ENCODE peak calls at places on chromosomes 1 and 21, in seven cellular contexts. One of them, this sample, is unnamed.

GRCh38 chr1:48668339-48668738 is 108.4 kb downstream of the BEND5 start:
- DNase-seq in cardiac muscle cell: no peak
- DNase-seq in upper lobe of right lung: no peak
- DNase-seq in brain microvascular endothelial cell: no peak
- DNase-seq in tibial artery: no peak
- DNase-seq in GM12865: no peak
- DNase-seq in kidney: no peak
- DNase-seq in this sample: no peak

GRCh38 chr1:25559996-25560395 is 16.6 kb downstream of the LDLRAP1 start:
- DNase-seq in cardiac muscle cell: no peak
- DNase-seq in upper lobe of right lung: no peak
- DNase-seq in brain microvascular endothelial cell: no peak
- DNase-seq in tibial artery: no peak
- DNase-seq in GM12865: no peak
- DNase-seq in kidney: no peak
- DNase-seq in this sample: no peak

GRCh38 chr1:164774819-164775654 is 216.1 kb downstream of the PBX1 start:
- DNase-seq in cardiac muscle cell: peak
- DNase-seq in upper lobe of right lung: no peak
- DNase-seq in brain microvascular endothelial cell: no peak
- DNase-seq in tibial artery: no peak
- DNase-seq in GM12865: no peak
- DNase-seq in kidney: no peak
- DNase-seq in this sample: no peak

GRCh38 chr1:209800984-209801834 is 4.7 kb downstream of the IRF6 start:
- DNase-seq in cardiac muscle cell: no peak
- DNase-seq in upper lobe of right lung: no peak
- DNase-seq in brain microvascular endothelial cell: no peak
- DNase-seq in tibial artery: no peak
- DNase-seq in GM12865: no peak
- DNase-seq in kidney: no peak
- DNase-seq in this sample: no peak

GRCh38 chr1:181516706-181517105 is 33.4 kb downstream of the CACNA1E start:
- DNase-seq in cardiac muscle cell: no peak
- DNase-seq in upper lobe of right lung: no peak
- DNase-seq in brain microvascular endothelial cell: no peak
- DNase-seq in tibial artery: no peak
- DNase-seq in GM12865: no peak
- DNase-seq in kidney: no peak
- DNase-seq in this sample: no peak

GRCh38 chr21:46314441-46315020 is 9.1 kb downstream of the C21orf58 start:
- DNase-seq in cardiac muscle cell: no peak
- DNase-seq in upper lobe of right lung: no peak
- DNase-seq in brain microvascular endothelial cell: no peak
- DNase-seq in tibial artery: no peak
- DNase-seq in GM12865: no peak
- DNase-seq in kidney: no peak
- DNase-seq in this sample: no peak

GRCh38 chr1:111980684-111981083 is 8.8 kb downstream of the KCND3 start:
- DNase-seq in cardiac muscle cell: no peak
- DNase-seq in upper lobe of right lung: no peak
- DNase-seq in brain microvascular endothelial cell: no peak
- DNase-seq in tibial artery: no peak
- DNase-seq in GM12865: no peak
- DNase-seq in kidney: no peak
- DNase-seq in this sample: no peak

GRCh38 chr1:12629521-12629956 is 11.5 kb upstream of the DHRS3 start:
- DNase-seq in cardiac muscle cell: no peak
- DNase-seq in upper lobe of right lung: peak
- DNase-seq in brain microvascular endothelial cell: no peak
- DNase-seq in tibial artery: no peak
- DNase-seq in GM12865: no peak
- DNase-seq in kidney: no peak
- DNase-seq in this sample: no peak

GRCh38 chr1:102219463-102219862 is 222.7 kb upstream of the OLFM3 start:
- DNase-seq in cardiac muscle cell: no peak
- DNase-seq in upper lobe of right lung: no peak
- DNase-seq in brain microvascular endothelial cell: no peak
- DNase-seq in tibial artery: no peak
- DNase-seq in GM12865: no peak
- DNase-seq in kidney: no peak
- DNase-seq in this sample: no peak

GRCh38 chr1:58249371-58249728 is 297.2 kb downstream of the OMA1 start:
- DNase-seq in cardiac muscle cell: no peak
- DNase-seq in upper lobe of right lung: no peak
- DNase-seq in brain microvascular endothelial cell: no peak
- DNase-seq in tibial artery: no peak
- DNase-seq in GM12865: no peak
- DNase-seq in kidney: no peak
- DNase-seq in this sample: no peak
- H3K4me3 ChIP-seq in cardiac muscle cell: peak
- H3K4me3 ChIP-seq in upper lobe of right lung: no peak
- H3K4me3 ChIP-seq in brain microvascular endothelial cell: peak
- H3K4me3 ChIP-seq in tibial artery: no peak
- H3K4me3 ChIP-seq in GM12865: no peak
- H3K4me3 ChIP-seq in kidney: no peak
- H3K4me3 ChIP-seq in this sample: no peak

GRCh38 chr1:119674835-119675289 is 26.8 kb upstream of the ZNF697 start:
- DNase-seq in cardiac muscle cell: peak
- DNase-seq in upper lobe of right lung: no peak
- DNase-seq in brain microvascular endothelial cell: peak
- DNase-seq in tibial artery: no peak
- DNase-seq in GM12865: peak
- DNase-seq in kidney: no peak
- DNase-seq in this sample: no peak

GRCh38 chr1:119673171-119673940 is 25.3 kb upstream of the ZNF697 start:
- DNase-seq in cardiac muscle cell: no peak
- DNase-seq in upper lobe of right lung: no peak
- DNase-seq in brain microvascular endothelial cell: peak
- DNase-seq in tibial artery: no peak
- DNase-seq in GM12865: no peak
- DNase-seq in kidney: no peak
- DNase-seq in this sample: no peak

GRCh38 chr1:119674110-119674509 is 26.0 kb upstream of the ZNF697 start:
- DNase-seq in cardiac muscle cell: no peak
- DNase-seq in upper lobe of right lung: no peak
- DNase-seq in brain microvascular endothelial cell: peak
- DNase-seq in tibial artery: no peak
- DNase-seq in GM12865: no peak
- DNase-seq in kidney: no peak
- DNase-seq in this sample: no peak

GRCh38 chr1:119676571-119677206 is 28.6 kb upstream of the ZNF697 start:
- DNase-seq in cardiac muscle cell: no peak
- DNase-seq in upper lobe of right lung: peak
- DNase-seq in brain microvascular endothelial cell: no peak
- DNase-seq in tibial artery: peak
- DNase-seq in GM12865: no peak
- DNase-seq in kidney: no peak
- DNase-seq in this sample: no peak

DNA sequence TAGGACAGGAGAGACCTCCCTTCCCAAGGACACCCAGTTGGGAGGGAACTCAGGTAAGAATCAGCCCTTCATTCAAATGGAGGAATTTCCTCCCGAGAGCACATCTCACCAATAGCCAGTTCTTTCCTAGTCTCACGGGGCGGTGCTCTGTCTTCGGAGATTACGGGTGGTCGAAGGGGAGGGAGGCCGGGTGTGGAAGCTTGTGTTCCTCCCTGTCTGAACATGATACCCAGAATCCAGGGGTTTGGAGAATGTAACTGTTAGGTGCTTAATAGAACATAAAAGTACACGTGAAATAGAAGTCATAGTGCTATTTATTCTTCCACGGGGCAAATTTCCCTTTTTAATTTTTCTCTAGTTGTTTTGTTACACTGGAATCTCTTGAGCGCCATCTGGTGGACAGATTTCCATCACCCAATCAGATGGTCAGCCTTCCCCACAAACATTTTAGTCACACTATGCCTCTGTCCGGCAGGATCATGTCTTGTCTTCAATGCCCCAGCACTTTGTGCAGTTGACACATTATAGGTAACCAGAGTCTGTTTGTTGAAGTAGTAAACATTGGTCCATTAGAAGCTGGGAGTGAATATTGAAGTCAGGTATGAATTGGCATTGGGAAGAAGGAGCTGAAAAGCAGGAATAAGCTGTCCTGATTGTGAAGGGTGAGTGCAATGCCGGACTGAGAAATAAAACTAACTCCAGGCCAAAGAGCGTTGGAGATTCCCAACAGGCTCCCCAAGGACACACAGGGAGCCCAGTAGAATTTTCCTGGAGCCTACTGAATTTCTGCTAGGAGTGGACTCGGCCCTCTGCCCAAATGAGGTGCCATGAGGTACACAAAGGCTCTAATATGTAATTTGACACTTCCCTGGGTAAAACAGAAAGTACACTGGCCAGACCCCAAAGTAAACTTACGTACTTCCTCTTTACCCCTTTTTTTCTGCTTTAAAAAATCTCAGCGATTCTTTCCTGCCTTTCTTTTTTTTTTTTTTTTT is 27.6 kb upstream of the ZNF697 start:
- DNase-seq in cardiac muscle cell: peak
- DNase-seq in upper lobe of right lung: peak
- DNase-seq in brain microvascular endothelial cell: peak
- DNase-seq in tibial artery: peak
- DNase-seq in GM12865: peak
- DNase-seq in kidney: no peak
- DNase-seq in this sample: peak
- H3K4me3 ChIP-seq in cardiac muscle cell: peak
- H3K4me3 ChIP-seq in upper lobe of right lung: peak
- H3K4me3 ChIP-seq in brain microvascular endothelial cell: peak
- H3K4me3 ChIP-seq in tibial artery: peak
- H3K4me3 ChIP-seq in GM12865: peak
- H3K4me3 ChIP-seq in kidney: peak
- H3K4me3 ChIP-seq in this sample: peak

GRCh38 chr1:199040076-199040475 is 401.2 kb downstream of the PTPRC start:
- DNase-seq in cardiac muscle cell: no peak
- DNase-seq in upper lobe of right lung: no peak
- DNase-seq in brain microvascular endothelial cell: no peak
- DNase-seq in tibial artery: no peak
- DNase-seq in GM12865: no peak
- DNase-seq in kidney: no peak
- DNase-seq in this sample: no peak
- H3K4me3 ChIP-seq in cardiac muscle cell: no peak
- H3K4me3 ChIP-seq in upper lobe of right lung: no peak
- H3K4me3 ChIP-seq in brain microvascular endothelial cell: no peak
- H3K4me3 ChIP-seq in tibial artery: no peak
- H3K4me3 ChIP-seq in GM12865: no peak
- H3K4me3 ChIP-seq in kidney: no peak
- H3K4me3 ChIP-seq in this sample: no peak

DNA sequence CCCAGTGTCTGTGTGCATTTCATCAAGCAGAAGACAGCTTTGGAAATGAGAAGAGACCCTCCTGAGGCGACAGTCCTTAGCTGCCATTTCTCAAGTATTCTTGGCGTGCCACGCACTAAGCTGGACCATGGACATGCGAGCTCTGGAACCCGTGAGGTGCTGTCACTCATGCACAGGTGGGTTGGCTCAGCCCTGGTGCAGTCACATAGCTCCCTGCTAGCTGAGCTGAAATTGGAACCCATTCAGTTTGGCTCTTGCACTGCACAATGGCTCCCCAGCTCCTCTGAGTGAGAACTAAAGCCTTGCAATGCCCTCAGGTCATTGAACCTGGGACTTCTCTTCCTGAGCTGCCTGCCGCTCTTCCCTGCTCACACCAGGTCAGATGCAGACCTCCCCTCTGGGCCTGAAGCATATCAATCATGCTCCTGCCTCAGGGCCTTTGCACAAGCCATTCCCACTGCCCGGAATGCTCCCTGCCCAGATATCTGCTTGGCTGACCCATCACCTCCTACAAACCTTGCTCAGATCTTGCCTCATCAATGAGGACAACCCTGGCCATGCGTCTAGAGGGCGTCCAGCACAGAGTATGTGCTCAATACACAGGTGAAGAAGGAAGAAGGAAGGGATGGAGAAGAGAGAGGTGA is 6.3 kb upstream of the SRARP start:
- DNase-seq in cardiac muscle cell: no peak
- DNase-seq in upper lobe of right lung: no peak
- DNase-seq in brain microvascular endothelial cell: no peak
- DNase-seq in tibial artery: no peak
- DNase-seq in GM12865: no peak
- DNase-seq in kidney: peak
- DNase-seq in this sample: no peak
- H3K4me3 ChIP-seq in cardiac muscle cell: no peak
- H3K4me3 ChIP-seq in upper lobe of right lung: no peak
- H3K4me3 ChIP-seq in brain microvascular endothelial cell: no peak
- H3K4me3 ChIP-seq in tibial artery: no peak
- H3K4me3 ChIP-seq in GM12865: no peak
- H3K4me3 ChIP-seq in kidney: no peak
- H3K4me3 ChIP-seq in this sample: no peak

GRCh38 chr1:21045351-21045750 is 131.3 kb downstream of the EIF4G3 start:
- DNase-seq in cardiac muscle cell: no peak
- DNase-seq in upper lobe of right lung: no peak
- DNase-seq in brain microvascular endothelial cell: no peak
- DNase-seq in tibial artery: no peak
- DNase-seq in GM12865: no peak
- DNase-seq in kidney: no peak
- DNase-seq in this sample: no peak

GRCh38 chr1:21042920-21043605 is 133.6 kb downstream of the EIF4G3 start:
- DNase-seq in cardiac muscle cell: no peak
- DNase-seq in upper lobe of right lung: no peak
- DNase-seq in brain microvascular endothelial cell: peak
- DNase-seq in tibial artery: no peak
- DNase-seq in GM12865: no peak
- DNase-seq in kidney: no peak
- DNase-seq in this sample: no peak

GRCh38 chr1:21050031-21050430 is 126.7 kb downstream of the EIF4G3 start:
- DNase-seq in cardiac muscle cell: no peak
- DNase-seq in upper lobe of right lung: no peak
- DNase-seq in brain microvascular endothelial cell: peak
- DNase-seq in tibial artery: no peak
- DNase-seq in GM12865: no peak
- DNase-seq in kidney: no peak
- DNase-seq in this sample: no peak

GRCh38 chr1:21048462-21048861 is 128.2 kb downstream of the EIF4G3 start:
- DNase-seq in cardiac muscle cell: no peak
- DNase-seq in upper lobe of right lung: no peak
- DNase-seq in brain microvascular endothelial cell: no peak
- DNase-seq in tibial artery: no peak
- DNase-seq in GM12865: no peak
- DNase-seq in kidney: no peak
- DNase-seq in this sample: no peak

GRCh38 chr1:21046132-21046531 is 130.6 kb downstream of the EIF4G3 start:
- DNase-seq in cardiac muscle cell: no peak
- DNase-seq in upper lobe of right lung: no peak
- DNase-seq in brain microvascular endothelial cell: no peak
- DNase-seq in tibial artery: no peak
- DNase-seq in GM12865: no peak
- DNase-seq in kidney: no peak
- DNase-seq in this sample: no peak
- H3K4me3 ChIP-seq in cardiac muscle cell: no peak
- H3K4me3 ChIP-seq in upper lobe of right lung: no peak
- H3K4me3 ChIP-seq in brain microvascular endothelial cell: no peak
- H3K4me3 ChIP-seq in tibial artery: no peak
- H3K4me3 ChIP-seq in GM12865: no peak
- H3K4me3 ChIP-seq in kidney: no peak
- H3K4me3 ChIP-seq in this sample: no peak

GRCh38 chr1:7366955-7367665 is 404.0 kb upstream of the VAMP3 start:
- DNase-seq in cardiac muscle cell: no peak
- DNase-seq in upper lobe of right lung: no peak
- DNase-seq in brain microvascular endothelial cell: no peak
- DNase-seq in tibial artery: no peak
- DNase-seq in GM12865: no peak
- DNase-seq in kidney: peak
- DNase-seq in this sample: no peak
- H3K4me3 ChIP-seq in cardiac muscle cell: no peak
- H3K4me3 ChIP-seq in upper lobe of right lung: no peak
- H3K4me3 ChIP-seq in brain microvascular endothelial cell: no peak
- H3K4me3 ChIP-seq in tibial artery: no peak
- H3K4me3 ChIP-seq in GM12865: no peak
- H3K4me3 ChIP-seq in kidney: no peak
- H3K4me3 ChIP-seq in this sample: no peak

This sample was measured in GM12864.